ENCODE peak calls at places on chromosomes 6 and 20, in ten cellular contexts. One of them, this sample, is unnamed.
A peak's percentile ranks its signal among the peaks of the same experiment; 100 is the strongest.

GRCh38 chr6:33896391-33897192 is 92.8 kb upstream of the MLN start:
- DNase-seq in SK-N-SH: no peak
- DNase-seq in naive thymus-derived CD4-positive, alpha-beta T cell: peak; percentile 40
- DNase-seq in upper lobe of right lung: no peak
- DNase-seq in GM23338: no peak
- DNase-seq in hepatocyte: no peak
- DNase-seq in SJSA1: no peak
- DNase-seq in mesendoderm: no peak
- DNase-seq in psoas muscle: no peak
- DNase-seq in SJCRH30: no peak
- DNase-seq in this sample: no peak

GRCh38 chr6:112370946-112371345 is 23.8 kb downstream of the RFPL4B start:
- DNase-seq in SK-N-SH: no peak
- DNase-seq in naive thymus-derived CD4-positive, alpha-beta T cell: no peak
- DNase-seq in upper lobe of right lung: no peak
- DNase-seq in GM23338: no peak
- DNase-seq in hepatocyte: no peak
- DNase-seq in SJSA1: no peak
- DNase-seq in mesendoderm: no peak
- DNase-seq in psoas muscle: no peak
- DNase-seq in SJCRH30: no peak
- DNase-seq in this sample: no peak

GRCh38 chr6:111129003-111129402 is 41.7 kb downstream of the SLC16A10 start:
- DNase-seq in SK-N-SH: no peak
- DNase-seq in naive thymus-derived CD4-positive, alpha-beta T cell: no peak
- DNase-seq in upper lobe of right lung: no peak
- DNase-seq in GM23338: no peak
- DNase-seq in hepatocyte: no peak
- DNase-seq in SJSA1: no peak
- DNase-seq in mesendoderm: no peak
- DNase-seq in psoas muscle: peak; percentile 39
- DNase-seq in SJCRH30: peak; percentile 92
- DNase-seq in this sample: no peak

GRCh38 chr6:14021449-14021848 is 96.1 kb upstream of the CD83 start:
- DNase-seq in SK-N-SH: no peak
- DNase-seq in naive thymus-derived CD4-positive, alpha-beta T cell: no peak
- DNase-seq in upper lobe of right lung: no peak
- DNase-seq in GM23338: no peak
- DNase-seq in hepatocyte: no peak
- DNase-seq in SJSA1: no peak
- DNase-seq in mesendoderm: no peak
- DNase-seq in psoas muscle: no peak
- DNase-seq in SJCRH30: no peak
- DNase-seq in this sample: no peak

GRCh38 chr6:134060491-134061106 is 8.2 kb upstream of the SLC2A12 start:
- DNase-seq in SK-N-SH: no peak
- DNase-seq in naive thymus-derived CD4-positive, alpha-beta T cell: no peak
- DNase-seq in upper lobe of right lung: no peak
- DNase-seq in GM23338: peak; percentile 79
- DNase-seq in hepatocyte: no peak
- DNase-seq in SJSA1: peak; percentile 74
- DNase-seq in mesendoderm: peak; percentile 95
- DNase-seq in psoas muscle: no peak
- DNase-seq in SJCRH30: no peak
- DNase-seq in this sample: peak; percentile 8

GRCh38 chr20:34704177-34705007 is at the start of gene TP53INP2:
- DNase-seq in SK-N-SH: peak; percentile 96
- DNase-seq in naive thymus-derived CD4-positive, alpha-beta T cell: peak; percentile 82
- DNase-seq in upper lobe of right lung: peak; percentile 96
- DNase-seq in GM23338: peak; percentile 96
- DNase-seq in hepatocyte: peak; percentile 96
- DNase-seq in SJSA1: peak; percentile 91
- DNase-seq in mesendoderm: peak; percentile 95
- DNase-seq in psoas muscle: peak; percentile 93
- DNase-seq in SJCRH30: peak; percentile 97
- DNase-seq in this sample: peak; percentile 96

GRCh38 chr20:33251496-33251895 is 15.7 kb downstream of the BPIFA1 start:
- DNase-seq in SK-N-SH: no peak
- DNase-seq in naive thymus-derived CD4-positive, alpha-beta T cell: no peak
- DNase-seq in upper lobe of right lung: no peak
- DNase-seq in GM23338: no peak
- DNase-seq in hepatocyte: no peak
- DNase-seq in SJSA1: no peak
- DNase-seq in mesendoderm: no peak
- DNase-seq in psoas muscle: no peak
- DNase-seq in SJCRH30: no peak
- DNase-seq in this sample: no peak

GRCh38 chr20:14197097-14197496 is 140.3 kb downstream of the FLRT3 start:
- DNase-seq in SK-N-SH: no peak
- DNase-seq in naive thymus-derived CD4-positive, alpha-beta T cell: no peak
- DNase-seq in upper lobe of right lung: no peak
- DNase-seq in GM23338: no peak
- DNase-seq in hepatocyte: no peak
- DNase-seq in SJSA1: no peak
- DNase-seq in mesendoderm: no peak
- DNase-seq in psoas muscle: no peak
- DNase-seq in SJCRH30: no peak
- DNase-seq in this sample: no peak

GRCh38 chr6:41636803-41637178 is 1.5 kb upstream of the MDFI start:
- DNase-seq in SK-N-SH: no peak
- DNase-seq in naive thymus-derived CD4-positive, alpha-beta T cell: no peak
- DNase-seq in upper lobe of right lung: peak; percentile 84
- DNase-seq in GM23338: peak; percentile 86
- DNase-seq in hepatocyte: peak; percentile 89
- DNase-seq in SJSA1: no peak
- DNase-seq in mesendoderm: peak; percentile 83
- DNase-seq in psoas muscle: no peak
- DNase-seq in SJCRH30: peak; percentile 52
- DNase-seq in this sample: no peak

GRCh38 chr6:26022166-26022510 is 59.5 kb downstream of the TRIM38 start:
- DNase-seq in SK-N-SH: peak; percentile 45
- DNase-seq in naive thymus-derived CD4-positive, alpha-beta T cell: peak; percentile 34
- DNase-seq in upper lobe of right lung: no peak
- DNase-seq in GM23338: peak; percentile 67
- DNase-seq in hepatocyte: peak; percentile 82
- DNase-seq in SJSA1: peak; percentile 66
- DNase-seq in mesendoderm: peak; percentile 90
- DNase-seq in psoas muscle: no peak
- DNase-seq in SJCRH30: peak; percentile 57
- DNase-seq in this sample: peak; percentile 83

GRCh38 chr6:36592221-36592655 is 1.9 kb upstream of the SRSF3 start:
- DNase-seq in SK-N-SH: no peak
- DNase-seq in naive thymus-derived CD4-positive, alpha-beta T cell: no peak
- DNase-seq in upper lobe of right lung: no peak
- DNase-seq in GM23338: no peak
- DNase-seq in hepatocyte: no peak
- DNase-seq in SJSA1: no peak
- DNase-seq in mesendoderm: no peak
- DNase-seq in psoas muscle: no peak
- DNase-seq in SJCRH30: no peak
- DNase-seq in this sample: no peak

GRCh38 chr6:82364087-82365010 is 732 bp downstream of the TPBG start:
- DNase-seq in SK-N-SH: peak; percentile 71
- DNase-seq in naive thymus-derived CD4-positive, alpha-beta T cell: peak; percentile 23
- DNase-seq in upper lobe of right lung: peak; percentile 82
- DNase-seq in GM23338: peak; percentile 79
- DNase-seq in hepatocyte: peak; percentile 72
- DNase-seq in SJSA1: peak; percentile 73
- DNase-seq in mesendoderm: peak; percentile 91
- DNase-seq in psoas muscle: peak; percentile 60
- DNase-seq in SJCRH30: peak; percentile 74
- DNase-seq in this sample: peak; percentile 81

GRCh38 chr6:15296735-15297134 is 50.9 kb downstream of the JARID2 start:
- DNase-seq in SK-N-SH: no peak
- DNase-seq in naive thymus-derived CD4-positive, alpha-beta T cell: no peak
- DNase-seq in upper lobe of right lung: no peak
- DNase-seq in GM23338: no peak
- DNase-seq in hepatocyte: no peak
- DNase-seq in SJSA1: no peak
- DNase-seq in mesendoderm: peak; percentile 47
- DNase-seq in psoas muscle: no peak
- DNase-seq in SJCRH30: no peak
- DNase-seq in this sample: no peak

GRCh38 chr6:24228681-24229255 is 102.8 kb downstream of the NRSN1 start:
- DNase-seq in SK-N-SH: no peak
- DNase-seq in naive thymus-derived CD4-positive, alpha-beta T cell: no peak
- DNase-seq in upper lobe of right lung: no peak
- DNase-seq in GM23338: no peak
- DNase-seq in hepatocyte: no peak
- DNase-seq in SJSA1: no peak
- DNase-seq in mesendoderm: no peak
- DNase-seq in psoas muscle: no peak
- DNase-seq in SJCRH30: no peak
- DNase-seq in this sample: no peak

DNA sequence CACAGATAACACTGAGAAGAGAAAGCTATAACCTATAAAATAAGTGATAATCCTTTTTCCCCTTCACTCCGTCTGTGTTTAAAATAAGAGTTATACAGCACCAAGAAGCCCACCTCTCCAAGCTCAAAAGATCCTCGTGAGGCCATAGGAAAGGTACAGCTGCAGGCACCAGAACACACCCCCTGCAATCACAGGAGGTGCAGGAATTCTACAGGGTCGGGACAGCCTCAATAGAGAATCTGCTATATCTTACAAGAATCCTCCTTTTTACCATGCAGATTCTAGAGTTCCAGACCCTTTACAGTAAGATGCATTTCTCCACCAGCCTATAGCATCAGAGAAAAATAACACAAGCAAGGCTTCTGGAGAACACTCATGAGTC is 5.0 kb upstream of the ADGRF1 start:
- DNase-seq in SK-N-SH: no peak
- DNase-seq in naive thymus-derived CD4-positive, alpha-beta T cell: no peak
- DNase-seq in upper lobe of right lung: no peak
- DNase-seq in GM23338: no peak
- DNase-seq in hepatocyte: no peak
- DNase-seq in SJSA1: no peak
- DNase-seq in mesendoderm: no peak
- DNase-seq in psoas muscle: no peak
- DNase-seq in SJCRH30: no peak
- DNase-seq in this sample: no peak
- H3K4me3 ChIP-seq in SK-N-SH: no peak overlapping the region
- H3K4me3 ChIP-seq in naive thymus-derived CD4-positive, alpha-beta T cell: no peak overlapping the region
- H3K4me3 ChIP-seq in upper lobe of right lung: no peak overlapping the region
- H3K4me3 ChIP-seq in GM23338: no peak overlapping the region
- H3K4me3 ChIP-seq in hepatocyte: no peak overlapping the region
- H3K4me3 ChIP-seq in SJSA1: no peak overlapping the region
- H3K4me3 ChIP-seq in mesendoderm: no peak overlapping the region
- H3K4me3 ChIP-seq in psoas muscle: no peak overlapping the region
- H3K4me3 ChIP-seq in SJCRH30: no peak overlapping the region
- H3K4me3 ChIP-seq in this sample: no peak overlapping the region

GRCh38 chr20:23156842-23157423 is 70.8 kb upstream of the CD93 start:
- DNase-seq in SK-N-SH: no peak
- DNase-seq in naive thymus-derived CD4-positive, alpha-beta T cell: no peak
- DNase-seq in upper lobe of right lung: no peak
- DNase-seq in GM23338: no peak
- DNase-seq in hepatocyte: no peak
- DNase-seq in SJSA1: no peak
- DNase-seq in mesendoderm: no peak
- DNase-seq in psoas muscle: no peak
- DNase-seq in SJCRH30: no peak
- DNase-seq in this sample: no peak
- H3K4me1 ChIP-seq in SK-N-SH: peaks cover 34% of the 10 kb centered on the region
- H3K4me1 ChIP-seq in naive thymus-derived CD4-positive, alpha-beta T cell: no peaks in the 10 kb centered on the region
- H3K4me1 ChIP-seq in upper lobe of right lung: peaks cover 51% of the 10 kb centered on the region
- H3K4me1 ChIP-seq in GM23338: peaks cover 17% of the 10 kb centered on the region
- H3K4me1 ChIP-seq in hepatocyte: peaks cover 15% of the 10 kb centered on the region
- H3K4me1 ChIP-seq in SJSA1: peaks cover 46% of the 10 kb centered on the region
- H3K4me1 ChIP-seq in mesendoderm: peaks cover 7% of the 10 kb centered on the region
- H3K4me1 ChIP-seq in psoas muscle: peaks cover 68% of the 10 kb centered on the region
- H3K4me1 ChIP-seq in SJCRH30: peaks cover 52% of the 10 kb centered on the region
- H3K4me1 ChIP-seq in this sample: no peaks in the 10 kb centered on the region

GRCh38 chr6:75643173-75643572 is 41.5 kb downstream of the SENP6 start:
- DNase-seq in SK-N-SH: no peak
- DNase-seq in naive thymus-derived CD4-positive, alpha-beta T cell: no peak
- DNase-seq in upper lobe of right lung: no peak
- DNase-seq in GM23338: no peak
- DNase-seq in hepatocyte: no peak
- DNase-seq in SJSA1: no peak
- DNase-seq in mesendoderm: no peak
- DNase-seq in psoas muscle: no peak
- DNase-seq in SJCRH30: no peak
- DNase-seq in this sample: peak; percentile 85
- H3K36me3 ChIP-seq in SK-N-SH: peaks cover 62% of the 10 kb centered on the region
- H3K36me3 ChIP-seq in naive thymus-derived CD4-positive, alpha-beta T cell: peaks cover 4% of the 10 kb centered on the region
- H3K36me3 ChIP-seq in upper lobe of right lung: peaks cover 42% of the 10 kb centered on the region
- H3K36me3 ChIP-seq in GM23338: no peaks in the 10 kb centered on the region
- H3K36me3 ChIP-seq in hepatocyte: no peaks in the 10 kb centered on the region
- H3K36me3 ChIP-seq in SJSA1: peaks cover 46% of the 10 kb centered on the region
- H3K36me3 ChIP-seq in mesendoderm: no peaks in the 10 kb centered on the region
- H3K36me3 ChIP-seq in psoas muscle: no peaks in the 10 kb centered on the region
- H3K36me3 ChIP-seq in SJCRH30: peaks cover 54% of the 10 kb centered on the region
- H3K36me3 ChIP-seq in this sample: peaks cover 28% of the 10 kb centered on the region

DNA sequence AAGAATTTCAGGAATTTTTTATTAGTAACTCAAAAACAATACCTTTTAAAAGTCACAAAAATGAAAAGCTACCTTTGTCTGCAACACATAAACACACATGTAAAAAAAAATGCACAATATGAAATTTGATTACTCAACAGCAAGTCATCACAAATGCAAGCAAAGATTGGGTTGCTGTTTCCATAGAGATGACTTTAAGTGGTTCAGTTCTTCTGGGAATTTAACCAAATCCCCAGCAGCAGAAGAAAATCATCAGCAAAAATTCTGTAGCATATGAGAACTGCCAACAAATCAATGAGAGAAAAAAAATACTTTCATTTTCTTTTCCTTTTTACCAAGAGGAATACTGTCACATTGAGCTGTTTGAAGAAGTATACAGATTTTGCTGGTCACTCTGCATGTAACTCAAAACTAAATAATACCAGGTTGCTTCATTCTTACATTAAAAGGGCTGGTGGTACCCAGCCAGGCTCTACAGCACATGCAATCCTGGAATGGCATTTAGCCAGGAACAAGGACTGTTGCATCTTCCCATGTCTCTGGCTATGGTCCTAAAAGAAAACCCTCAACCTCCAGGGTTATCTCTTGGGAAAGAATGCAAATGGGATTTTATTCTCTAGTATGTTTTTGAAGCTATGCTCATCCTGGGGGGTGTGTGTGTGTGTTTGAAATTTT is 158.3 kb downstream of the OPRM1 start:
- DNase-seq in SK-N-SH: no peak
- DNase-seq in naive thymus-derived CD4-positive, alpha-beta T cell: no peak
- DNase-seq in upper lobe of right lung: no peak
- DNase-seq in GM23338: no peak
- DNase-seq in hepatocyte: no peak
- DNase-seq in SJSA1: no peak
- DNase-seq in mesendoderm: no peak
- DNase-seq in psoas muscle: no peak
- DNase-seq in SJCRH30: no peak
- DNase-seq in this sample: no peak
- H3K4me3 ChIP-seq in SK-N-SH: no peak overlapping the region
- H3K4me3 ChIP-seq in naive thymus-derived CD4-positive, alpha-beta T cell: no peak overlapping the region
- H3K4me3 ChIP-seq in upper lobe of right lung: no peak overlapping the region
- H3K4me3 ChIP-seq in GM23338: no peak overlapping the region
- H3K4me3 ChIP-seq in hepatocyte: no peak overlapping the region
- H3K4me3 ChIP-seq in SJSA1: no peak overlapping the region
- H3K4me3 ChIP-seq in mesendoderm: no peak overlapping the region
- H3K4me3 ChIP-seq in psoas muscle: no peak overlapping the region
- H3K4me3 ChIP-seq in SJCRH30: no peak overlapping the region
- H3K4me3 ChIP-seq in this sample: no peak overlapping the region

This sample was measured in HAP-1.